ENCODE peak calls at places on chromosomes 4 and X, in nine cellular contexts. K, M, P, L, R, Z, B, Q and C are unnamed samples.

GRCh38 chrX:110418220-110418856 is 59.7 kb downstream of the RTL9 start:
- DNase-seq in M (no peak), Z (no peak), B (no peak), L (peak), K (peak), Q (no peak), P (no peak), R (no peak), C (peak)

GRCh38 chrX:43655151-43655676 is 885 bp upstream of the MAOA start:
- DNase-seq in Z (no peak), L (peak), K (peak), B (peak), R (peak), M (no peak), Q (no peak), P (peak), C (peak)

GRCh38 chr4:2570551-2571222 is 34.2 kb downstream of the FAM193A start:
- DNase-seq in R (no peak), L (no peak), Q (peak), K (no peak), B (peak), Z (peak), P (no peak), M (no peak), C (no peak)

GRCh38 chrX:143635915-143636314 is at the start of gene SLITRK4:
- DNase-seq in B (no peak), Z (no peak), Q (no peak), R (no peak), L (no peak), M (peak), P (no peak), K (peak), C (no peak)

GRCh38 chr4:35725131-35725530 is 519.2 kb downstream of the ARAP2 start:
- DNase-seq in P (no peak), B (no peak), K (no peak), R (no peak), Q (no peak), M (no peak), L (no peak), Z (no peak), C (peak)

GRCh38 chr4:148852092-148852699 is 410.0 kb upstream of the NR3C2 start:
- DNase-seq in L (no peak), Q (no peak), R (no peak), B (no peak), P (no peak), Z (no peak), K (no peak), M (no peak), C (no peak)

GRCh38 chrX:70437011-70437410 is 7.6 kb upstream of the DLG3 start:
- DNase-seq in B (no peak), R (no peak), P (no peak), Z (no peak), L (no peak), M (no peak), K (no peak), Q (no peak), C (no peak)

GRCh38 chrX:110123331-110123782 is 120.4 kb downstream of the TMEM164 start:
- DNase-seq in M (no peak), Z (no peak), L (no peak), P (no peak), K (no peak), B (no peak), Q (no peak), R (no peak), C (no peak)

GRCh38 chr4:138734746-138735145 is 280.8 kb upstream of the NOCT start:
- DNase-seq in K (no peak), L (no peak), B (no peak), M (no peak), Z (no peak), Q (no peak), R (no peak), P (no peak), C (no peak)

GRCh38 chr4:168318266-168318895 is at the start of gene DDX60:
- DNase-seq in M (peak), K (peak), Z (peak), B (peak), Q (peak), P (peak), L (peak), R (peak), C (peak)